ENCODE peak calls at places on chromosomes 16 and 17, in five cellular contexts. One of them, this sample, is unnamed.

GRCh38 chr16:20072524-20073202 is 1.0 kb downstream of the GPR139 start:
- DNase-seq in spleen: no peak
- DNase-seq in right lobe of liver: no peak
- DNase-seq in endothelial cell of umbilical vein: no peak
- DNase-seq in Panc1: no peak
- DNase-seq in this sample: no peak

GRCh38 chr16:78184554-78185183 is 85.2 kb downstream of the WWOX start:
- DNase-seq in endothelial cell of umbilical vein: peak; percentile 3
- DNase-seq in spleen: no peak
- DNase-seq in right lobe of liver: no peak
- DNase-seq in Panc1: no peak
- DNase-seq in this sample: no peak

GRCh38 chr17:54694287-54694887 is 206.3 kb upstream of the TOM1L1 start:
- DNase-seq in endothelial cell of umbilical vein: no peak
- DNase-seq in Panc1: no peak
- DNase-seq in right lobe of liver: no peak
- DNase-seq in spleen: no peak
- DNase-seq in this sample: no peak

GRCh38 chr16:83942074-83942473 is 11.0 kb upstream of the OSGIN1 start:
- DNase-seq in spleen: no peak
- DNase-seq in right lobe of liver: no peak
- DNase-seq in Panc1: no peak
- DNase-seq in endothelial cell of umbilical vein: no peak
- DNase-seq in this sample: no peak

GRCh38 chr17:34647511-34647910 is 68.1 kb downstream of the TMEM132E start:
- DNase-seq in endothelial cell of umbilical vein: no peak
- DNase-seq in right lobe of liver: no peak
- DNase-seq in Panc1: no peak
- DNase-seq in spleen: no peak
- DNase-seq in this sample: no peak

GRCh38 chr17:81550830-81551457 is 1.2 kb downstream of the FAAP100 start:
- DNase-seq in endothelial cell of umbilical vein: no peak
- DNase-seq in Panc1: no peak
- DNase-seq in right lobe of liver: peak; percentile 28
- DNase-seq in spleen: no peak
- DNase-seq in this sample: peak; percentile 67

GRCh38 chr17:1934901-1935300 is 90.2 kb downstream of the RTN4RL1 start:
- DNase-seq in endothelial cell of umbilical vein: no peak
- DNase-seq in spleen: no peak
- DNase-seq in Panc1: no peak
- DNase-seq in right lobe of liver: no peak
- DNase-seq in this sample: no peak

GRCh38 chr16:30609002-30609927 is 924 bp downstream of the ZNF689 start:
- DNase-seq in spleen: peak; percentile 89
- DNase-seq in right lobe of liver: peak; percentile 73
- DNase-seq in endothelial cell of umbilical vein: peak; percentile 48
- DNase-seq in Panc1: no peak
- DNase-seq in this sample: no peak

GRCh38 chr16:64304376-64304775 is 817.5 kb downstream of the CDH11 start:
- DNase-seq in right lobe of liver: no peak
- DNase-seq in Panc1: no peak
- DNase-seq in spleen: no peak
- DNase-seq in endothelial cell of umbilical vein: no peak
- DNase-seq in this sample: no peak

GRCh38 chr17:71035226-71035625 is 865.9 kb downstream of the KCNJ2 start:
- DNase-seq in endothelial cell of umbilical vein: no peak
- DNase-seq in Panc1: no peak
- DNase-seq in spleen: no peak
- DNase-seq in right lobe of liver: no peak
- DNase-seq in this sample: no peak

GRCh38 chr17:77328823-77329740 is 188.3 kb downstream of the SEC14L1 start:
- DNase-seq in endothelial cell of umbilical vein: no peak
- DNase-seq in Panc1: no peak
- DNase-seq in right lobe of liver: no peak
- DNase-seq in spleen: peak; percentile 72
- DNase-seq in this sample: peak; percentile 57
- H3K4me1 ChIP-seq in endothelial cell of umbilical vein: peaks cover 5% of the 10 kb centered on the region
- H3K4me1 ChIP-seq in Panc1: peaks cover 95% of the 10 kb centered on the region
- H3K4me1 ChIP-seq in right lobe of liver: peaks cover 11% of the 10 kb centered on the region
- H3K4me1 ChIP-seq in spleen: peaks cover 55% of the 10 kb centered on the region
- H3K4me1 ChIP-seq in this sample: peaks cover 38% of the 10 kb centered on the region

GRCh38 chr16:66419527-66419926 is 7.6 kb upstream of the BEAN1 start:
- DNase-seq in endothelial cell of umbilical vein: no peak
- DNase-seq in Panc1: no peak
- DNase-seq in spleen: no peak
- DNase-seq in right lobe of liver: no peak
- DNase-seq in this sample: no peak
- TF ChIP-seq CTCF in endothelial cell of umbilical vein: no peak
- TF ChIP-seq CTCF in Panc1: no peak
- TF ChIP-seq CTCF in spleen: no peak
- TF ChIP-seq CTCF in right lobe of liver: no peak
- TF ChIP-seq CTCF in this sample: no peak

GRCh38 chr17:15249487-15249886 is 15.6 kb downstream of the PMP22 start:
- DNase-seq in Panc1: no peak
- DNase-seq in right lobe of liver: no peak
- DNase-seq in endothelial cell of umbilical vein: no peak
- DNase-seq in spleen: peak; percentile 18
- DNase-seq in this sample: no peak

GRCh38 chr17:15250459-15250858 is 14.7 kb downstream of the PMP22 start:
- DNase-seq in Panc1: no peak
- DNase-seq in spleen: no peak
- DNase-seq in endothelial cell of umbilical vein: no peak
- DNase-seq in right lobe of liver: no peak
- DNase-seq in this sample: no peak

DNA sequence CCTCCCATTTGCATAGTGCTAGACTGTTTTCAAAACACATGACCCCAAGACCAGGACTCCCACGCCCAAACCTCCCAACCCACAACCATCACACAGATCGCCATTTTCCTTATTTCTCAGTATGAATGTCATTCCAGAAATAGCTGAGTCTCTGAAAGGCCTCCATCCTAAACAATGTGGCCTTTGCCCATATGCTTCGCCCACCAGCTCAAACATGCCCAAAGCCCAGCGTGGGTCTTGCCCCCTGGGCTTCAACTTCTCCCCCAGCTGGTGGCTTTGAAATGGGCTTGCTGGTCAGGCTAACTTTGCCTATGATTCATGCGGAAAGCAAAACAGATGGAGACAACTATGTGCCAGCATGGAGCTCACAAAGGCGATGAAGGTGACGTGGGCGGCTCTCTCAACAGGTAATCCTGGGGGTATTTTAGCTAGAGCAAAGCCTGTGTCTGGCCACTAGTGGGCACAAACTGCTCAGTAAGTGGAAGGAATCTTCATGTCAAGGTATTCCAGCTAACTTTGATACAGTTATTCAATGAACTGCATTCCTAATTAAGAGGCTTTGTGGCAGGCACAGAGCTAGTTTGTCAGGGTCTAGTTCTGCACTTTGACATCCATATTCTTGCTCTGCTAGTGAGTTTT is 17.1 kb downstream of the PMP22 start:
- DNase-seq in right lobe of liver: no peak
- DNase-seq in spleen: peak; percentile 27
- DNase-seq in Panc1: no peak
- DNase-seq in endothelial cell of umbilical vein: peak; percentile 8
- DNase-seq in this sample: no peak
- H3K4me1 ChIP-seq in right lobe of liver: no peaks in the 10 kb centered on the region
- H3K4me1 ChIP-seq in spleen: no peaks in the 10 kb centered on the region
- H3K4me1 ChIP-seq in Panc1: no peaks in the 10 kb centered on the region
- H3K4me1 ChIP-seq in endothelial cell of umbilical vein: no peaks in the 10 kb centered on the region
- H3K4me1 ChIP-seq in this sample: no peaks in the 10 kb centered on the region

GRCh38 chr17:44655983-44656700 is at the start of gene MEIOC:
- DNase-seq in right lobe of liver: no peak
- DNase-seq in spleen: no peak
- DNase-seq in endothelial cell of umbilical vein: peak; percentile 19
- DNase-seq in Panc1: no peak
- DNase-seq in this sample: peak; percentile 80
- TF ChIP-seq CTCF in right lobe of liver: no peak
- TF ChIP-seq CTCF in spleen: no peak
- TF ChIP-seq CTCF in endothelial cell of umbilical vein: no peak
- TF ChIP-seq CTCF in Panc1: peak; percentile 9
- TF ChIP-seq CTCF in this sample: peak; percentile 44

This sample was measured in RWPE2.